ENCODE peak calls at places on chromosome 15, in seven cellular contexts. V, L, C, E, F, B and N are unnamed samples. For H3K4me1, the result is how much of the 10 kb centered on the place peaks cover.

GRCh38 chr15:29101491-29101890 is 168.1 kb downstream of the NSMCE3 start:
- DNase-seq in F (no peak), E (no peak), L (no peak), V (no peak), C (no peak), B (no peak), N (no peak)

GRCh38 chr15:44527241-44527640 is 9.7 kb upstream of the EIF3J start:
- DNase-seq in V (no peak), F (no peak), C (no peak), E (no peak), B (no peak), L (no peak), N (no peak)

GRCh38 chr15:40061212-40061901 is 22.4 kb upstream of the SRP14 start:
- DNase-seq in V (no peak), E (no peak), F (no peak), C (no peak), L (no peak), B (no peak), N (no peak)

GRCh38 chr15:65423977-65424679 is 1.4 kb upstream of the IGDCC4 start:
- DNase-seq in L (peak), C (no peak), F (no peak), E (no peak), B (peak), V (no peak), N (peak)

GRCh38 chr15:85583404-85584390 is 203.3 kb downstream of the AKAP13 start:
- DNase-seq in V (peak), L (no peak), B (no peak), F (no peak), E (peak), C (peak), N (no peak)

GRCh38 chr15:101578443-101578894 is 73.7 kb downstream of the TM2D3 start:
- DNase-seq in B (peak), V (no peak), C (peak), E (peak), F (no peak), L (no peak), N (no peak)

GRCh38 chr15:83843511-83843910 is 189.6 kb downstream of the ADAMTSL3 start:
- DNase-seq in L (no peak), C (no peak), V (no peak), E (no peak), B (no peak), F (peak), N (peak)

GRCh38 chr15:65211157-65211982 is at the start of gene CILP:
- DNase-seq in L (peak), E (peak), B (no peak), F (peak), C (peak), V (no peak), N (no peak)

GRCh38 chr15:79440355-79440908 is 8.3 kb downstream of the MINAR1 start:
- DNase-seq in L (no peak), C (no peak), E (no peak), B (no peak), F (no peak), V (no peak), N (no peak)

GRCh38 chr15:44782516-44782915 is 46.2 kb downstream of the TRIM69 start:
- DNase-seq in V (no peak), E (no peak), B (no peak), C (no peak), F (no peak), L (no peak), N (no peak)

GRCh38 chr15:68885070-68885469 is 45.3 kb upstream of the SPESP1 start:
- DNase-seq in F (no peak), L (peak), E (peak), B (peak), V (no peak), C (no peak), N (no peak)

GRCh38 chr15:44286814-44287555 is 1.5 kb upstream of the GOLM2 start:
- DNase-seq in L (peak), B (no peak), C (no peak), V (no peak), F (no peak), E (no peak), N (no peak)

GRCh38 chr15:59237119-59237853 is 30.6 kb downstream of the LDHAL6B start:
- DNase-seq in V (no peak), F (no peak), L (no peak), B (no peak), C (no peak), E (no peak), N (no peak)

GRCh38 chr15:71485094-71485693 is 325.2 kb upstream of the NR2E3 start:
- DNase-seq in V (no peak), F (no peak), B (peak), E (no peak), C (no peak), L (no peak), N (no peak)

GRCh38 chr15:39427705-39428104 is 153.2 kb upstream of the THBS1 start:
- DNase-seq in E (peak), L (no peak), B (peak), V (no peak), C (no peak), F (no peak), N (no peak)

GRCh38 chr15:78859971-78860733 is 12.5 kb upstream of the MORF4L1 start:
- DNase-seq in F (peak), E (peak), B (peak), C (peak), V (peak), L (peak), N (no peak)

GRCh38 chr15:84749111-84749991 is 959 bp downstream of the ZNF592 start:
- DNase-seq in B (peak), V (peak), F (peak), E (peak), L (peak), C (peak), N (no peak)

GRCh38 chr15:68391084-68391483 is 40.9 kb downstream of the ITGA11 start:
- DNase-seq in L (no peak), C (no peak), V (peak), F (peak), B (no peak), E (no peak), N (peak)

GRCh38 chr15:58292761-58293175 is 139.0 kb upstream of the LIPC start:
- DNase-seq in B (no peak), C (no peak), E (no peak), L (no peak), F (no peak), V (no peak), N (no peak)

GRCh38 chr15:32864051-32864450 is 146.2 kb downstream of the GREM1 start:
- DNase-seq in C (no peak), V (no peak), L (no peak), E (no peak), F (no peak), B (no peak), N (no peak)
- H3K4me1 ChIP-seq in C (under half), V (under half), L (under half), E (under half), F (under half), B (under half), N (under half)

GRCh38 chr15:42457445-42458442 is 33.2 kb downstream of the ZNF106 start:
- DNase-seq in E (peak), F (peak), V (no peak), L (peak), C (peak), B (peak), N (peak)

GRCh38 chr15:42456539-42456938 is 34.4 kb downstream of the ZNF106 start:
- DNase-seq in L (peak), B (no peak), F (no peak), C (no peak), V (no peak), E (no peak), N (no peak)

GRCh38 chr15:42461261-42461660 is 29.7 kb downstream of the ZNF106 start:
- DNase-seq in E (no peak), L (no peak), C (no peak), F (no peak), B (no peak), V (no peak), N (no peak)

GRCh38 chr15:42453826-42454225 is 37.1 kb downstream of the ZNF106 start:
- DNase-seq in L (peak), B (no peak), C (no peak), V (no peak), E (no peak), F (no peak), N (no peak)

DNA sequence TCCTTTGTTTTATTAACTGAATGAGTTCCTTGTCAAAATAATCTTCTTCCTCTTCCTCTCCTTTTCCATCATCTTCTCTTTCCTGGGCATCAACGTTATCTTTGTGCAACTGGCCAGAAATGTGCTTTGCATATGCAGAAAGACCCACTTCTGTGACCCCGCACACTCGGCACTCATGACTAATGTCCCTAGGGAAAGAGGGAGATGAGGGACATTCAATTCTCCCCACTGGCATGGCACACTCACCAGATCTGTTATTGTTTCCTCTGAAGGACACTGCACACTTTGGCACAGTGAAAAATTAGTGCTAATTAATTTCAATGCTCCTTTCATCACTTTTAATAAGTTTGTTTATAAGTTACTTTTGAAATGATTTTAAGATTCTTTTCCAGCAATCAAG is 34.0 kb downstream of the ZNF106 start:
- DNase-seq in L (peak), V (no peak), C (no peak), F (no peak), E (peak), B (no peak), N (no peak)
- H3K4me1 ChIP-seq in L (half or more), V (under half), C (under half), F (under half), E (under half), B (under half), N (under half)

DNA sequence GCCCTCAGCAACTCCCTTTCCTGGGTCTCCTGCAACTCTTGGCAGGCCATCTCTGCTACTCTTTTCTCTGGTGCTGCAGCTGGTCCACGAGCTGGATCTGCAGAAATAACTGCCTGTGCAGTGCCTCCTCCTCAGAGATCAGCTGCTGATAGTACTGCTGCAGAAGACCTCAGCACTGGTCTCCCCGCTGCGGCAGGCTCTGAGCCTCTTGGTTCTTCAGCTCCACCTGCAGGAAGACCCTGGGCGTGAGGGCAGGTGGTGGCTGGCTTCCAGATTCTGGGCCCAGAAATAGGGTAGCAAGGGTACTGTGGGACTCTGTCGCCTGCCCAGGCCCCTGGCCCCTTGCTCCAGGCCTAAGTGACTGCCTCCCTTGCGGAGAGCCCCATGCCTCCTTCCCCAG is 79.7 kb upstream of the C2CD4B start:
- DNase-seq in F (no peak), V (no peak), L (no peak), B (peak), C (no peak), E (no peak), N (no peak)
- H3K4me1 ChIP-seq in F (under half), V (under half), L (under half), B (under half), C (under half), E (under half), N (under half)

DNA sequence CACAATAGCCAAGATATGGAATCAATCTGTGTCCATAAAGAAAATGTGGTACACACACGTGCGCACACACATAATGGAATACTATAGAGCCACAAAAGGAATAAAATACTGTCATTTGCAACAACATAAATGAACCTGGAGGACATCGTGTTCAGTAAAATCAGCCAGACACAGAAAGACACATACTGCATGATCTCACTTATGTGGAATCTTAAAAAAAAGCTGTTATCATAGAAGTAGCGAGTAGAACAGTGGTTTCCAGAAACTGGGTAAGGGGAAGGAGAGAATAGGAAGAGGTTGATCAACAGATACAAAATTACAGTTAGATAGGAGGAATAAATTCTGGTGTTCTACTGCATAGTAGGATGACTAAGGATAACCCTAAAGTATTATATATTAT is 11.1 kb downstream of the ATOSA start:
- DNase-seq in F (no peak), L (no peak), V (no peak), B (no peak), E (no peak), C (no peak), N (no peak)
- H3K4me1 ChIP-seq in F (under half), L (under half), V (under half), B (under half), E (under half), C (under half), N (under half)

DNA sequence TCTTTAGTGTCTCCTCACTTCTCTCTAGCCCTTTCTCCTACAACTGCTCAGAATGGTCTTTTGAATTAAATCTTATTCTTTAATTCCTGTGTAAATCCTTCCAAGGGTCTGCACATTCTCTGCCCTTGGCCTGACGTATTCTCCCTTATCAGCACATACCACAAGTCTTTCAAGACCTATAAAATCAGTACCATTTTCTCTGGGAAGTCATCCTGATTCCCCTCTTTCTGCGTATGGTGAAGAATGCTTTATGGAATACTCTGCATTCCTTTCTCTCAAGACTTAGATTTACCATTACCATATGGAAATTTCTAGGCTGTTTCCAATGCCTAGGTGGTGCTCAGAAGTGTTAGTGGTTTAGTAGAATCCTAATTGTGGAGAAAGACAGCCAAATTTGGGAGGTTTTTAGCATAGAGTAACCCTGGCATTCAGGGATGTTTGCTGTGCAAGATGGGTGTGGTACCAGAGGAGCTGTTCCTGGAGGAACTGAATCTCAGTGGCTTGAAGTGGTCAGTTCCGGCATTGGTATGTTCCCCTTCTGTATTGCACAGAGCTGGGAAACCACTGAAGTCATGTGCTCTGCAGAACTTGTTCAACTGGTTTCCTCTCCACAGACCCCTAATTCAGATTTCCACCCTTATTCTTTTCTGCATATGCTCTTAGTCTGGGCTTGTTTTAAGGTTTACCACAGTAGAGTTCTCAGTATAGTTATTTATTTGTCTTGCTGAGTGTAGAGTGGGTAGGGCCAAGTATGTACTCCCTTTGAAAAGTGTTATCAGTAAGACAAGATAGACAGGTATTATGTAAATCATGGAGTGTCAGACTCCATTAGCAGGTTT is 24.5 kb downstream of the IQGAP1 start:
- DNase-seq in C (peak), V (no peak), L (peak), E (peak), B (peak), F (no peak), N (no peak)
- H3K4me1 ChIP-seq in C (under half), V (half or more), L (under half), E (half or more), B (under half), F (under half), N (half or more)

DNA sequence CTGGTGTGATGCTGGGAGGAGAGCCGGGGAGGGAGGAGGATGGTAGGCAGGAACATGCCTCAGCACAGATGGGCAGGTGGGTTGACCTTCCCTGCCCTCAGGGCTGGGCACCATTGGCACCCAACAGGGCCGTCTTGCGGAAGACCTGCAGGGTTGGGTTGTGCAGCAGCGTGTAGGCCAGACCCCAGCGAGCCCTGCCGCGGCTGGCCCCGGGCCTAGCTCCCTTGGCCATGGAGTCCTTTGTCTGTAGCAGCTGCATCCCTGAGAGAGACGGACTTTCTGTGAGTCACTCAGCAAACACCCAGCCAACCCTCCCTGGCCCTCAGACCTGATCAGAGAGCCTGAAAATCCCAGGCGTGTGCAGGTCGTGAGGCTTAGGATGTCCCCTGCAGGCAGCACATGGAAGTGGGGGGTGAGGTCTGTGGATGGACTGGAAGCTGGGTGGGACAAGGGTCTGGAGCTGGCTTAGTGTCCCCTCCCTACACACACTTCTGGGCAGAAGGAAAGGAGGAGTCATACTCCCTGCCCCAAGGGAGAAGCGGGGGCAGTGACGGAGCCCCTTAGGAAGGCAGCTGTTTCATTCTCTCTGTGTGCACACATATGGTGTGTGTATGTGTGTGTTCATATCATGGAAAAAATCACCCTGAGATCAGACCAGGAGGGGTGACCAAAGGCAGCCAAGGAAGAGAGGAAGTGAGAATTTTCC is 6.6 kb downstream of the ISLR start:
- DNase-seq in B (peak), L (peak), V (peak), E (no peak), F (peak), C (no peak), N (no peak)
- H3K4me1 ChIP-seq in B (under half), L (half or more), V (under half), E (under half), F (under half), C (under half), N (half or more)